ENCODE peak calls at places on chromosomes 16 and 17, in nine cellular contexts. W, M, D, S, C, A, Q, I and B are unnamed samples.

GRCh38 chr17:385195-385835 is 32.7 kb upstream of the RPH3AL start:
- DNase-seq in W (peak; percentile 13), M (no peak), D (no peak), S (no peak), C (peak; percentile 44), A (peak; percentile 79), Q (peak; percentile 30), I (peak; percentile 26), B (no peak)

GRCh38 chr17:31373150-31374082 is 18.1 kb upstream of the RAB11FIP4 start:
- DNase-seq in W (peak; percentile 62), M (no peak), D (peak; percentile 31), S (no peak), C (peak; percentile 63), A (no peak), Q (peak; percentile 63), I (no peak), B (peak; percentile 75)

GRCh38 chr17:6701719-6702118 is 11.4 kb downstream of the SLC13A5 start:
- DNase-seq in W (no peak), M (no peak), D (no peak), S (no peak), C (peak; percentile 37), A (no peak), Q (no peak), I (peak; percentile 63), B (peak; percentile 66)

GRCh38 chr17:35373984-35374765 is 754 bp upstream of the SLFN11 start:
- DNase-seq in W (peak; percentile 61), M (peak; percentile 36), D (no peak), S (peak; percentile 3), C (peak; percentile 67), A (peak; percentile 81), Q (peak; percentile 17), I (peak; percentile 66), B (no peak)

GRCh38 chr17:79695293-79696158 is 35.2 kb upstream of the ENPP7 start:
- DNase-seq in W (peak; percentile 28), M (no peak), D (peak; percentile 67), S (no peak), C (peak; percentile 15), A (no peak), Q (no peak), I (no peak), B (no peak)

GRCh38 chr16:72060405-72060804 is 2.6 kb upstream of the HPR start:
- DNase-seq in W (no peak), M (no peak), D (no peak), S (no peak), C (no peak), A (no peak), Q (no peak), I (no peak), B (no peak)

GRCh38 chr17:17703608-17703919 is 22.3 kb downstream of the RAI1 start:
- DNase-seq in W (no peak), M (no peak), D (no peak), S (no peak), C (no peak), A (no peak), Q (no peak), I (no peak), B (no peak)

GRCh38 chr16:84604477-84605013 is 13.3 kb downstream of the COTL1 start:
- DNase-seq in W (no peak), M (no peak), D (no peak), S (no peak), C (no peak), A (no peak), Q (no peak), I (no peak), B (no peak)

GRCh38 chr16:88070341-88070740 is 119.1 kb downstream of the BANP start:
- DNase-seq in W (no peak), M (no peak), D (no peak), S (no peak), C (no peak), A (no peak), Q (no peak), I (no peak), B (no peak)

GRCh38 chr16:89709716-89710480 is 8.4 kb upstream of the SPATA2L start:
- DNase-seq in W (no peak), M (no peak), D (no peak), S (no peak), C (no peak), A (no peak), Q (no peak), I (no peak), B (no peak)

GRCh38 chr17:2580641-2581040 is 12.8 kb upstream of the PAFAH1B1 start:
- DNase-seq in W (peak; percentile 6), M (peak; percentile 58), D (no peak), S (no peak), C (no peak), A (no peak), Q (no peak), I (no peak), B (peak; percentile 85)

GRCh38 chr17:76191891-76192290 is 48.4 kb downstream of the RNF157 start:
- DNase-seq in W (no peak), M (no peak), D (no peak), S (no peak), C (no peak), A (no peak), Q (peak; percentile 65), I (no peak), B (peak; percentile 35)

GRCh38 chr17:45160505-45161287 is 979 bp upstream of the HEXIM2 start:
- DNase-seq in W (peak; percentile 56), M (peak; percentile 70), D (no peak), S (peak; percentile 45), C (peak; percentile 58), A (peak; percentile 88), Q (peak; percentile 58), I (peak; percentile 62), B (peak; percentile 52)

GRCh38 chr17:19287651-19288050 is 50.5 kb downstream of the EPN2 start:
- DNase-seq in W (no peak), M (no peak), D (no peak), S (no peak), C (no peak), A (no peak), Q (no peak), I (no peak), B (no peak)

GRCh38 chr17:27944546-27945332 is 51.6 kb upstream of the LYRM9 start:
- DNase-seq in W (no peak), M (no peak), D (no peak), S (no peak), C (no peak), A (no peak), Q (no peak), I (no peak), B (no peak)